ENCODE peak calls at places on chromosomes 16 and 17, in four cellular contexts. O is DMS53, Q is heart right ventricle, A is NCI-H1092 treated with DMSO at 0.1 percent for 48 hours. Y is an unnamed sample.

GRCh38 chr17:81833921-81834830 is 674 bp downstream of the PPP1R27 start:
- DNase-seq in O (no peak), Q (no peak), A (no peak), Y (no peak)

GRCh38 chr17:4394208-4395110 is 28.0 kb upstream of the UBE2G1 start:
- DNase-seq in O (no peak), Q (no peak), A (no peak), Y (no peak)

GRCh38 chr16:12050361-12050760 is 73.8 kb downstream of the SNX29 start:
- DNase-seq in O (no peak), Q (no peak), A (no peak), Y (no peak)

GRCh38 chr16:69890114-69890890 is 60.8 kb upstream of the CLEC18A start:
- DNase-seq in O (no peak), Q (peak; percentile 47), A (peak; percentile 90), Y (no peak)

GRCh38 chr17:32275060-32276042 is 9.7 kb downstream of the RHBDL3 start:
- DNase-seq in O (peak; percentile 68), Q (peak; percentile 52), A (peak; percentile 18), Y (no peak)

GRCh38 chr17:81002409-81003361 is 11.0 kb downstream of the CHMP6 start:
- DNase-seq in O (peak; percentile 80), Q (peak; percentile 72), A (peak; percentile 51), Y (peak; percentile 68)

GRCh38 chr17:77373298-77374169 is 232.8 kb downstream of the SEC14L1 start:
- DNase-seq in O (peak; percentile 72), Q (peak; percentile 69), A (peak; percentile 38), Y (no peak)

GRCh38 chr17:851986-852385 is 69.8 kb downstream of the MRM3 start:
- DNase-seq in O (no peak), Q (no peak), A (no peak), Y (no peak)

GRCh38 chr17:75174996-75175395 is 7.8 kb downstream of the SUMO2 start:
- DNase-seq in O (no peak), Q (no peak), A (no peak), Y (no peak)